ENCODE peak calls at places on chromosomes 4 and X, in nine cellular contexts. M is foreskin melanocyte; J is stimulated activated CD8-positive, alpha-beta memory T cell treated with anti-CD3 and anti-CD28 coated beads, Interleukin-2, amount 100 ng/mL, for 1 hour; Y is COLO829; Z is NAMALWA; A is neural crest cell; S is NT2/D1; G is ureter; F is sciatic nerve. I is an unnamed sample.

GRCh38 chrX:85243761-85244410 is at the start of the genes SATL1 and ZNF711:
- DNase-seq in M (no peak), J (no peak), Y (no peak), Z (peak), A (peak), S (peak), G (peak), F (no peak), I (no peak)

GRCh38 chr4:13103382-13104015 is 380.6 kb downstream of the RAB28 start:
- DNase-seq in M (no peak), J (no peak), Y (no peak), Z (no peak), A (no peak), S (no peak), G (no peak), F (no peak), I (peak)

GRCh38 chrX:104306180-104306579 is 51.4 kb upstream of the ESX1 start:
- DNase-seq in M (no peak), J (no peak), Y (no peak), Z (no peak), A (no peak), S (no peak), G (no peak), F (no peak), I (no peak)

GRCh38 chrX:24166078-24166477 is 16.5 kb downstream of the ZFX start:
- DNase-seq in M (no peak), J (no peak), Y (no peak), Z (no peak), A (no peak), S (no peak), G (no peak), F (no peak), I (no peak)

GRCh38 chrX:22662776-22663175 is 337.0 kb upstream of the DDX53 start:
- DNase-seq in M (no peak), J (no peak), Y (no peak), Z (no peak), A (no peak), S (no peak), G (no peak), F (no peak), I (no peak)

GRCh38 chr4:73653695-73654106 is 33.5 kb upstream of the RASSF6 start:
- DNase-seq in M (peak), J (no peak), Y (peak), Z (peak), A (peak), S (no peak), G (no peak), F (no peak), I (peak)

GRCh38 chrX:120291211-120291610 is 20.1 kb downstream of the TMEM255A start:
- DNase-seq in M (no peak), J (no peak), Y (no peak), Z (no peak), A (no peak), S (no peak), G (no peak), F (no peak), I (no peak)

GRCh38 chrX:63513825-63514574 is 162.9 kb upstream of the SPIN4 start:
- DNase-seq in M (no peak), J (no peak), Y (no peak), Z (no peak), A (no peak), S (no peak), G (no peak), F (no peak), I (no peak)

GRCh38 chr4:121656269-121656641 is 40.5 kb downstream of the ANXA5 start:
- DNase-seq in M (peak), J (no peak), Y (peak), Z (peak), A (peak), S (peak), G (no peak), F (peak), I (peak)

GRCh38 chrX:154013614-154014360 is 5.9 kb downstream of the IRAK1 start:
- DNase-seq in M (no peak), J (no peak), Y (peak), Z (peak), A (peak), S (no peak), G (no peak), F (no peak), I (peak)

GRCh38 chr4:3827616-3828492 is 61.7 kb downstream of the ADRA2C start:
- DNase-seq in M (no peak), J (no peak), Y (peak), Z (no peak), A (no peak), S (no peak), G (peak), F (peak), I (peak)

GRCh38 chr4:121180558-121180957 is 16.4 kb upstream of the TNIP3 start:
- DNase-seq in M (no peak), J (no peak), Y (no peak), Z (no peak), A (no peak), S (no peak), G (no peak), F (no peak), I (no peak)

GRCh38 chrX:123432362-123433150 is 248.5 kb downstream of the GRIA3 start:
- DNase-seq in M (peak), J (no peak), Y (peak), Z (no peak), A (no peak), S (no peak), G (peak), F (no peak), I (peak)

GRCh38 chr4:59200992-59201391 is 1999.1 kb upstream of the ADGRL3 start:
- DNase-seq in M (no peak), J (no peak), Y (no peak), Z (peak), A (no peak), S (no peak), G (no peak), F (no peak), I (no peak)

GRCh38 chrX:72141372-72142004 is 9.8 kb upstream of the RTL5 start:
- DNase-seq in M (no peak), J (no peak), Y (no peak), Z (no peak), A (no peak), S (no peak), G (no peak), F (no peak), I (no peak)

GRCh38 chr4:57040510-57040909 is 61.8 kb downstream of the POLR2B start:
- DNase-seq in M (no peak), J (no peak), Y (no peak), Z (no peak), A (no peak), S (no peak), G (no peak), F (no peak), I (no peak)

GRCh38 chr4:2083826-2084160 is 24.7 kb downstream of the NAT8L start:
- DNase-seq in M (no peak), J (no peak), Y (no peak), Z (no peak), A (no peak), S (no peak), G (peak), F (peak), I (no peak)

GRCh38 chr4:177118596-177118995 is 191.1 kb upstream of the NEIL3 start:
- DNase-seq in M (no peak), J (no peak), Y (no peak), Z (no peak), A (no peak), S (no peak), G (no peak), F (no peak), I (no peak)

GRCh38 chr4:98950925-98951324 is 22.0 kb upstream of the EIF4E start:
- DNase-seq in M (no peak), J (no peak), Y (no peak), Z (no peak), A (no peak), S (no peak), G (no peak), F (no peak), I (no peak)

GRCh38 chr4:86927843-86928395 is 6.9 kb upstream of the AFF1 start:
- DNase-seq in M (no peak), J (no peak), Y (no peak), Z (no peak), A (no peak), S (no peak), G (no peak), F (no peak), I (no peak)

GRCh38 chr4:5890063-5890727 is 2.7 kb downstream of the CRMP1 start:
- DNase-seq in M (no peak), J (no peak), Y (no peak), Z (no peak), A (peak), S (peak), G (no peak), F (no peak), I (peak)

GRCh38 chr4:8350841-8351461 is 81.4 kb downstream of the HTRA3 start:
- DNase-seq in M (no peak), J (no peak), Y (no peak), Z (no peak), A (no peak), S (no peak), G (no peak), F (peak), I (no peak)

GRCh38 chr4:112523764-112524505 is 8.0 kb upstream of the NEUROG2 start:
- DNase-seq in M (no peak), J (peak), Y (no peak), Z (peak), A (peak), S (peak), G (no peak), F (peak), I (peak)

GRCh38 chrX:45771560-45772340 is 571.1 kb upstream of the DIPK2B start:
- DNase-seq in M (no peak), J (no peak), Y (no peak), Z (no peak), A (no peak), S (no peak), G (no peak), F (no peak), I (peak)

GRCh38 chr4:5812506-5813229 is 80.2 kb downstream of the CRMP1 start:
- DNase-seq in M (peak), J (no peak), Y (peak), Z (peak), A (peak), S (peak), G (peak), F (peak), I (peak)

GRCh38 chrX:48083212-48083611 is 11.8 kb upstream of the ZNF630 start:
- DNase-seq in M (peak), J (no peak), Y (peak), Z (peak), A (peak), S (peak), G (peak), F (no peak), I (peak)

GRCh38 chrX:134911348-134911747 is 79.4 kb upstream of the SMIM10 start:
- DNase-seq in M (no peak), J (no peak), Y (no peak), Z (no peak), A (no peak), S (no peak), G (no peak), F (no peak), I (no peak)

GRCh38 chrX:150903110-150903508 is 4.6 kb upstream of the CD99L2 start:
- DNase-seq in M (no peak), J (no peak), Y (no peak), Z (no peak), A (no peak), S (peak), G (no peak), F (no peak), I (no peak)

GRCh38 chr4:183960021-183960420 is 54.9 kb downstream of the STOX2 start:
- DNase-seq in M (peak), J (no peak), Y (peak), Z (peak), A (peak), S (peak), G (peak), F (peak), I (no peak)

GRCh38 chrX:20267924-20268701 is 1.4 kb upstream of the RPS6KA3 start:
- DNase-seq in M (no peak), J (no peak), Y (no peak), Z (no peak), A (peak), S (no peak), G (peak), F (peak), I (peak)

GRCh38 chr4:38782452-38783108 is at the start of gene TLR10:
- DNase-seq in M (no peak), J (no peak), Y (no peak), Z (peak), A (peak), S (peak), G (peak), F (no peak), I (peak)

GRCh38 chrX:76517544-76517943 is 90.0 kb downstream of the MAGEE1 start:
- DNase-seq in M (no peak), J (no peak), Y (no peak), Z (no peak), A (no peak), S (no peak), G (no peak), F (no peak), I (no peak)

GRCh38 chr4:85423414-85423813 is 51.5 kb upstream of the ARHGAP24 start:
- DNase-seq in M (no peak), J (no peak), Y (no peak), Z (no peak), A (no peak), S (no peak), G (no peak), F (no peak), I (no peak)

GRCh38 chr4:183158062-183158461 is 59.0 kb downstream of the WWC2 start:
- DNase-seq in M (no peak), J (no peak), Y (no peak), Z (no peak), A (no peak), S (no peak), G (no peak), F (no peak), I (no peak)

GRCh38 chr4:121789960-121790829 is 10.9 kb upstream of the EXOSC9 start:
- DNase-seq in M (no peak), J (no peak), Y (peak), Z (no peak), A (no peak), S (no peak), G (no peak), F (no peak), I (no peak)

GRCh38 chr4:181659202-181659601 is 584.0 kb upstream of the TENM3 start:
- DNase-seq in M (no peak), J (no peak), Y (no peak), Z (no peak), A (no peak), S (no peak), G (no peak), F (no peak), I (no peak)

GRCh38 chr4:185534850-185535761 is at the start of gene PDLIM3:
- DNase-seq in M (peak), J (no peak), Y (peak), Z (no peak), A (peak), S (peak), G (peak), F (peak), I (no peak)

GRCh38 chr4:11632488-11632887 is 203.8 kb upstream of the HS3ST1 start:
- DNase-seq in M (no peak), J (no peak), Y (no peak), Z (no peak), A (no peak), S (no peak), G (peak), F (no peak), I (no peak)